ENCODE peak calls at places on chromosome 12, in four cellular contexts. K is RPMI7951, D is substantia nigra, W is neural crest cell. C is an unnamed sample.

GRCh38 chr12:2322554-2323120 is 269.9 kb downstream of the CACNA1C start:
- DNase-seq in K (no peak), D (no peak), W (no peak), C (no peak)

GRCh38 chr12:59067068-59067467 is 146.8 kb upstream of the LRIG3 start:
- DNase-seq in K (peak), D (no peak), W (no peak), C (no peak)

GRCh38 chr12:83323866-83324265 is 637.2 kb downstream of the TMTC2 start:
- DNase-seq in K (no peak), D (no peak), W (no peak), C (no peak)

GRCh38 chr12:132282031-132282949 is 47.1 kb downstream of the GALNT9 start:
- DNase-seq in K (no peak), D (no peak), W (no peak), C (no peak)

GRCh38 chr12:12608557-12608957 is 3.1 kb upstream of the CREBL2 start:
- DNase-seq in K (no peak), D (no peak), W (no peak), C (no peak)

GRCh38 chr12:92199846-92200576 is 54.4 kb upstream of the BTG1 start:
- DNase-seq in K (no peak), D (no peak), W (no peak), C (no peak)

GRCh38 chr12:34033628-34034296 is 11.5 kb downstream of the ALG10 start:
- DNase-seq in K (peak), D (no peak), W (no peak), C (no peak)

GRCh38 chr12:26402648-26403047 is 207.3 kb downstream of the SSPN start:
- DNase-seq in K (peak), D (no peak), W (no peak), C (no peak)

GRCh38 chr12:10111451-10111850 is 12.7 kb upstream of the CLEC1A start:
- DNase-seq in K (no peak), D (no peak), W (no peak), C (no peak)

GRCh38 chr12:118061876-118062791 is 1.2 kb upstream of the WSB2 start:
- DNase-seq in K (peak), D (peak), W (no peak), C (no peak)

GRCh38 chr12:10634427-10634826 is 21.0 kb upstream of the MAGOHB start:
- DNase-seq in K (peak), D (no peak), W (no peak), C (no peak)

GRCh38 chr12:24561882-24562760 is 386.8 kb downstream of the BCAT1 start:
- DNase-seq in K (peak), D (peak), W (peak), C (no peak)

GRCh38 chr12:49923878-49924610 is 20.3 kb upstream of the FAIM2 start:
- DNase-seq in K (no peak), D (no peak), W (no peak), C (no peak)

GRCh38 chr12:52258335-52258901 is 16.0 kb upstream of the KRT86 start:
- DNase-seq in K (no peak), D (no peak), W (peak), C (no peak)

GRCh38 chr12:119167904-119168303 is 10.8 kb upstream of the HSPB8 start:
- DNase-seq in K (no peak), D (no peak), W (no peak), C (no peak)

GRCh38 chr12:63802012-63802608 is 22.4 kb downstream of the RXYLT1 start:
- DNase-seq in K (peak), D (no peak), W (no peak), C (no peak)

C was measured in CD4-positive, alpha-beta T cell.